ENCODE peak calls at places on chromosomes 7 and 10, in nine cellular contexts. One of them, this sample, is unnamed. For H3K36me3, the result is how much of the 10 kb centered on the place peaks cover.

GRCh38 chr10:45417746-45418145 is 43.7 kb downstream of the ALOX5 start:
- DNase-seq in astrocyte: no peak
- DNase-seq in BJ: no peak
- DNase-seq in fibroblast of lung: no peak
- DNase-seq in Karpas-422: no peak
- DNase-seq in mesenchymal stem cell: no peak
- DNase-seq in aorta: no peak
- DNase-seq in WERI-Rb-1: no peak
- DNase-seq in mammary epithelial cell: no peak
- DNase-seq in this sample: no peak

GRCh38 chr7:140342732-140343514 is 55.4 kb downstream of the SLC37A3 start:
- DNase-seq in fibroblast of lung: peak
- DNase-seq in astrocyte: peak
- DNase-seq in Karpas-422: peak
- DNase-seq in aorta: no peak
- DNase-seq in BJ: no peak
- DNase-seq in WERI-Rb-1: peak
- DNase-seq in mesenchymal stem cell: peak
- DNase-seq in mammary epithelial cell: peak
- DNase-seq in this sample: peak

GRCh38 chr10:93894516-93895378 is 969 bp downstream of the SLC35G1 start:
- DNase-seq in fibroblast of lung: peak
- DNase-seq in Karpas-422: no peak
- DNase-seq in mammary epithelial cell: no peak
- DNase-seq in BJ: no peak
- DNase-seq in WERI-Rb-1: no peak
- DNase-seq in astrocyte: no peak
- DNase-seq in aorta: no peak
- DNase-seq in mesenchymal stem cell: peak
- DNase-seq in this sample: no peak

GRCh38 chr7:134890246-134891240 is 95.8 kb upstream of the AGBL3 start:
- DNase-seq in aorta: no peak
- DNase-seq in Karpas-422: no peak
- DNase-seq in fibroblast of lung: peak
- DNase-seq in mesenchymal stem cell: no peak
- DNase-seq in mammary epithelial cell: peak
- DNase-seq in astrocyte: peak
- DNase-seq in WERI-Rb-1: no peak
- DNase-seq in BJ: no peak
- DNase-seq in this sample: peak

GRCh38 chr10:133405272-133405671 is 11.3 kb downstream of the MTG1 start:
- DNase-seq in BJ: no peak
- DNase-seq in mesenchymal stem cell: no peak
- DNase-seq in fibroblast of lung: no peak
- DNase-seq in Karpas-422: no peak
- DNase-seq in astrocyte: peak
- DNase-seq in mammary epithelial cell: no peak
- DNase-seq in WERI-Rb-1: no peak
- DNase-seq in aorta: no peak
- DNase-seq in this sample: no peak

GRCh38 chr7:28608766-28609165 is 196.4 kb downstream of the CREB5 start:
- DNase-seq in aorta: no peak
- DNase-seq in astrocyte: no peak
- DNase-seq in BJ: no peak
- DNase-seq in mesenchymal stem cell: peak
- DNase-seq in Karpas-422: no peak
- DNase-seq in fibroblast of lung: peak
- DNase-seq in mammary epithelial cell: peak
- DNase-seq in WERI-Rb-1: no peak
- DNase-seq in this sample: peak

GRCh38 chr7:43658718-43659548 is 70.4 kb downstream of the COA1 start:
- DNase-seq in fibroblast of lung: peak
- DNase-seq in Karpas-422: no peak
- DNase-seq in WERI-Rb-1: no peak
- DNase-seq in astrocyte: peak
- DNase-seq in BJ: peak
- DNase-seq in aorta: no peak
- DNase-seq in mesenchymal stem cell: peak
- DNase-seq in mammary epithelial cell: peak
- DNase-seq in this sample: peak

GRCh38 chr7:44530990-44531389 is 10.1 kb downstream of the NPC1L1 start:
- DNase-seq in Karpas-422: no peak
- DNase-seq in WERI-Rb-1: no peak
- DNase-seq in mammary epithelial cell: no peak
- DNase-seq in BJ: no peak
- DNase-seq in astrocyte: no peak
- DNase-seq in mesenchymal stem cell: no peak
- DNase-seq in fibroblast of lung: no peak
- DNase-seq in aorta: no peak
- DNase-seq in this sample: peak

GRCh38 chr10:44832595-44833390 is 78.3 kb upstream of the TMEM72 start:
- DNase-seq in mesenchymal stem cell: no peak
- DNase-seq in mammary epithelial cell: no peak
- DNase-seq in BJ: peak
- DNase-seq in fibroblast of lung: no peak
- DNase-seq in astrocyte: no peak
- DNase-seq in WERI-Rb-1: no peak
- DNase-seq in aorta: no peak
- DNase-seq in Karpas-422: no peak
- DNase-seq in this sample: no peak

GRCh38 chr7:2201686-2202360 is 30.9 kb downstream of the MAD1L1 start:
- DNase-seq in Karpas-422: no peak
- DNase-seq in mammary epithelial cell: no peak
- DNase-seq in astrocyte: no peak
- DNase-seq in BJ: no peak
- DNase-seq in fibroblast of lung: no peak
- DNase-seq in mesenchymal stem cell: no peak
- DNase-seq in WERI-Rb-1: no peak
- DNase-seq in aorta: no peak
- DNase-seq in this sample: no peak

DNA sequence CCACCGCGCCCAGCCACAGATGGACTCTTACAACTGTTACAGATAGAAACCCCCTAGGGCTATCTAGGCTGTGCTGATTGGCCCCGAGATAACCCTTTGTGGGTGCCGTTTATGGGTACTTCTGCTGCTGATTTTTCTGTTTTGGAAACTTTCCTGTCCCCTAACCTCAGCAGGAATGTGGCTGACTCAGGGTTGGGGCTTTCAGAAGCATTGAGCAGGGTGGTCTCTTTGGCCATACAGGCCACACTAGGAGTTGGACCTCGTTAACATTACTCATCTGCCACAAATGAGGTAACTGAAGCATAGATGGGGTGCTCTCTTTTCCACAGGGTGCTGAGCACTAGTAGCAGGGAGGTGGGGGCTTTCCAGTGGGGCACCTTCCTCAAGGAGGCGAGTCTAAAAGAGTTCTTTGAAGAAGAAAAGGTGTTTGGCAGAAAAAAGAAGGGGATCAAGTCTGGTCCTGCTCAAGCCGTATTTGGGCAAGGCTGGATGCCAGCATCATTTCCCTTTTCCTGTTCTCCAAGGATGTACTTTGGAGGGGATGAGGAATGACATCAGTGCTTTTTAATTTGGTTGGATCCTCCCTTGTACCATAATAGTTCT is 6.4 kb downstream of the ZSCAN25 start:
- DNase-seq in mesenchymal stem cell: no peak
- DNase-seq in Karpas-422: no peak
- DNase-seq in WERI-Rb-1: no peak
- DNase-seq in aorta: no peak
- DNase-seq in fibroblast of lung: no peak
- DNase-seq in astrocyte: peak
- DNase-seq in BJ: no peak
- DNase-seq in mammary epithelial cell: peak
- DNase-seq in this sample: peak
- H3K36me3 ChIP-seq in mesenchymal stem cell: half or more
- H3K36me3 ChIP-seq in Karpas-422: under half
- H3K36me3 ChIP-seq in WERI-Rb-1: half or more
- H3K36me3 ChIP-seq in aorta: under half
- H3K36me3 ChIP-seq in fibroblast of lung: under half
- H3K36me3 ChIP-seq in astrocyte: under half
- H3K36me3 ChIP-seq in BJ: under half
- H3K36me3 ChIP-seq in mammary epithelial cell: under half
- H3K36me3 ChIP-seq in this sample: under half

DNA sequence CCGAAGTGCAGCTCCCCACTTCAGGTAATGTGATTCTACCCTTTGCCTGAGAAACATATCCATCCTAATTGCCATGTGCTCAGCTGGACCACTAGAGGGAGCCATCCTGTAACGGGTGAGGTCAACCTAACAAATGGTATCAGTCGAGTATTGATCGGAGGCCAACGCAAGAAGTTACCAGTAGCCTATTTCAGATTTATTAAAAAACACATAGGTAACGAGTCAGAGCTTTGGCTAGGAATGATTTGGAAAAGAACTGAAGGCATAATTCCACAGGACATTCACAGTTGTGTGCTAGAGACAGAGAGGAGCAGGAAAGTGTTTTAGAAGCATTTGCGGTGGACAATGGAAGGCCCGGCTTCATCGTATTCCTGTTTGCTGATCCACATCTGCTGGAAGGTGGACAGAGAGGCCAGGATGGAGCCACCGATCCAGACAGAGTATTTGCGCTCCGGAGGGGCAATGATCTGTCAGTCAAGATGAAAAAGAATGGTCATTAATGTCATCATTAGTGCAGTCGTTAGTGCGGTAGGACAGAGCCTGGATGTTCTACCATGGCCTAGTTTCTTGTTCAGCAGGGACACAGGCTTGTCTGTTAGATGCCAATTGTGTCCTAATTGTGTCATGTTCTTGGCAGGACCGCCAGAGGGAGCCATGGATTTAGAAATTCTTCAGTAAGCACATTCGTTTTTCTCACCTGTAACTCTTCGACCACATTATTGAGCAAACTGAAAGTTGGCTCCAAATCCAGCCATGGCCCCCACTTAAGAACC is 17.5 kb downstream of the ACTA2 start:
- DNase-seq in BJ: no peak
- DNase-seq in fibroblast of lung: peak
- DNase-seq in WERI-Rb-1: peak
- DNase-seq in mammary epithelial cell: peak
- DNase-seq in Karpas-422: peak
- DNase-seq in astrocyte: peak
- DNase-seq in aorta: no peak
- DNase-seq in mesenchymal stem cell: peak
- DNase-seq in this sample: peak
- H3K4me3 ChIP-seq in BJ: no peak
- H3K4me3 ChIP-seq in fibroblast of lung: no peak
- H3K4me3 ChIP-seq in WERI-Rb-1: no peak
- H3K4me3 ChIP-seq in mammary epithelial cell: no peak
- H3K4me3 ChIP-seq in Karpas-422: no peak
- H3K4me3 ChIP-seq in astrocyte: no peak
- H3K4me3 ChIP-seq in aorta: no peak
- H3K4me3 ChIP-seq in mesenchymal stem cell: no peak
- H3K4me3 ChIP-seq in this sample: no peak

GRCh38 chr10:80506836-80507483 is 30.7 kb upstream of the SH2D4B start:
- DNase-seq in aorta: peak
- DNase-seq in mesenchymal stem cell: no peak
- DNase-seq in Karpas-422: no peak
- DNase-seq in BJ: no peak
- DNase-seq in mammary epithelial cell: no peak
- DNase-seq in WERI-Rb-1: no peak
- DNase-seq in fibroblast of lung: no peak
- DNase-seq in astrocyte: no peak
- DNase-seq in this sample: no peak

GRCh38 chr10:80511984-80512634 is 25.6 kb upstream of the SH2D4B start:
- DNase-seq in fibroblast of lung: no peak
- DNase-seq in aorta: peak
- DNase-seq in mesenchymal stem cell: no peak
- DNase-seq in astrocyte: no peak
- DNase-seq in BJ: no peak
- DNase-seq in mammary epithelial cell: no peak
- DNase-seq in Karpas-422: no peak
- DNase-seq in WERI-Rb-1: no peak
- DNase-seq in this sample: no peak

GRCh38 chr10:80507484-80507880 is 30.2 kb upstream of the SH2D4B start:
- DNase-seq in aorta: no peak
- DNase-seq in mammary epithelial cell: no peak
- DNase-seq in astrocyte: no peak
- DNase-seq in BJ: no peak
- DNase-seq in WERI-Rb-1: no peak
- DNase-seq in fibroblast of lung: no peak
- DNase-seq in Karpas-422: no peak
- DNase-seq in mesenchymal stem cell: no peak
- DNase-seq in this sample: no peak

GRCh38 chr10:80509108-80509402 is 28.6 kb upstream of the SH2D4B start:
- DNase-seq in WERI-Rb-1: no peak
- DNase-seq in mesenchymal stem cell: no peak
- DNase-seq in mammary epithelial cell: no peak
- DNase-seq in fibroblast of lung: no peak
- DNase-seq in Karpas-422: no peak
- DNase-seq in BJ: no peak
- DNase-seq in aorta: peak
- DNase-seq in astrocyte: no peak
- DNase-seq in this sample: no peak

DNA sequence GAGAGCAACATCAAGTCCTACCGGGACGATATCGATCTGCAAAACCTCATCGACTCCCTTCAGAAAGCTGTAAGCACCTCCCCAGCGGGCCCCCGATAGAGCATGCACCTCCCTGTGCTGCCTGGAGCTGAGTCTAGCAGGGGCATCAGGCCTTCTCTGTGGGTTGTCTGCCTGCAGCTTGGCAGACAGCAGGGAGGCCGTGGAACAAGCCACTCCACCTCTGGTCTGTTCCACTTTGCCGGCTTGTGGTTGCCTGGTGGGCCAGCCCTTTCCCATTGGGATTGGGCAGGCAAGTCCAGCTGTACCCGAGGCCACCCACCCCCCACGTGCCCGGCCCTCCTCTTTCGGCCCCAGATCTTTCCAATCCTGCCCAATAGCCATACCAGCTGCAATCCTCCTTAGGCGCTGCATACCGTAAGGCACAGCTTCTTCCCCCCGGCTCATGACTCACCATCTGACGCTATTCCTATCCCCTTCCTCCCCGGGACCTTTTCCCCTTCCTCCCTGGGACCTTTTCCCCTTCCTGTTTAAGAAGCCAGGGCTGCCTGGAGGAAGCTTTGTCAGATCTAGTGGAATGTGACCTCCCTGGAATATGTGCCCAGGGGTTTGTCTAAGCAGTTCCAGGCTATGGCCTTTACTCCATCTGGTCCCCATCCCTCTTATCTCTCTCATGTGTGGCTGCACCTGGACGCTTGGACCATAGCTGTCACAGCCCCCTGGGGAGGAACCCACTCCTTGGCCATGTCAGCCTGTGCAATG is 28.1 kb upstream of the SH2D4B start:
- DNase-seq in Karpas-422: no peak
- DNase-seq in BJ: peak
- DNase-seq in fibroblast of lung: peak
- DNase-seq in aorta: peak
- DNase-seq in mammary epithelial cell: no peak
- DNase-seq in mesenchymal stem cell: peak
- DNase-seq in astrocyte: peak
- DNase-seq in WERI-Rb-1: no peak
- DNase-seq in this sample: peak
- H3K36me3 ChIP-seq in Karpas-422: under half
- H3K36me3 ChIP-seq in BJ: under half
- H3K36me3 ChIP-seq in fibroblast of lung: under half
- H3K36me3 ChIP-seq in aorta: under half
- H3K36me3 ChIP-seq in mammary epithelial cell: under half
- H3K36me3 ChIP-seq in mesenchymal stem cell: half or more
- H3K36me3 ChIP-seq in astrocyte: under half
- H3K36me3 ChIP-seq in WERI-Rb-1: half or more
- H3K36me3 ChIP-seq in this sample: under half

DNA sequence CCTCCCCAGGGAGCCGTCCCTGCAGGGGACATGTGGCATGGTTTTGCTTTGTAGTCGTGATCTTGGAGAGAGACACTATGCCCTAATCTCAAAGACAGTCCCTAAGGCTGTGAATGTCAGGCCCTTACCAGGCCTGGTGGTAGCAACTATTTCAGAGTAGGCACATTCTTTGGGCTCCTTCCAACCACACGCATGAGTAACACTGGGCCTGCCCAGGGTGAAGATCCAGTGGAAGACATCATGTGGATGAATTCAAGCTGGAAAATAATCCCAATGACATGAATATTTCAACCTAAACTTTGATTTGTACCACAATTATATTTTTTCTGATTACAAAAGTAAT is 39.5 kb upstream of the INSIG1 start:
- DNase-seq in mesenchymal stem cell: peak
- DNase-seq in mammary epithelial cell: peak
- DNase-seq in BJ: peak
- DNase-seq in fibroblast of lung: peak
- DNase-seq in astrocyte: peak
- DNase-seq in aorta: no peak
- DNase-seq in Karpas-422: no peak
- DNase-seq in WERI-Rb-1: no peak
- DNase-seq in this sample: peak
- H3K4me3 ChIP-seq in mesenchymal stem cell: peak
- H3K4me3 ChIP-seq in mammary epithelial cell: no peak
- H3K4me3 ChIP-seq in BJ: no peak
- H3K4me3 ChIP-seq in fibroblast of lung: no peak
- H3K4me3 ChIP-seq in astrocyte: no peak
- H3K4me3 ChIP-seq in aorta: no peak
- H3K4me3 ChIP-seq in Karpas-422: no peak
- H3K4me3 ChIP-seq in WERI-Rb-1: no peak
- H3K4me3 ChIP-seq in this sample: no peak